ENCODE peak calls at places on chromosomes 11 and 22, in five cellular contexts. M, U, P, S and V are unnamed samples.

GRCh38 chr22:35409783-35410662 is 10.1 kb downstream of the MCM5 start:
- DNase-seq in U (no peak), P (no peak), M (no peak), S (no peak), V (no peak)

GRCh38 chr22:23373601-23374000 is 193.3 kb downstream of the BCR start:
- DNase-seq in S (no peak), M (no peak), U (no peak), P (no peak), V (no peak)

GRCh38 chr11:70517996-70518907 is 119.9 kb downstream of the CTTN start:
- DNase-seq in U (peak; percentile 50), M (peak; percentile 96), P (no peak), S (peak; percentile 31), V (no peak)

GRCh38 chr22:23742505-23743264 is 8.2 kb downstream of the ZNF70 start:
- DNase-seq in S (no peak), M (no peak), P (no peak), U (no peak), V (no peak)

GRCh38 chr11:77151804-77152513 is 23.9 kb downstream of the MYO7A start:
- DNase-seq in M (peak; percentile 72), U (no peak), P (no peak), S (no peak), V (no peak)

GRCh38 chr11:69403556-69404215 is 77.8 kb upstream of the LINC01488 start:
- DNase-seq in M (peak; percentile 52), P (no peak), S (no peak), U (no peak), V (no peak)

GRCh38 chr11:45590743-45591142 is 74.7 kb downstream of the CHST1 start:
- DNase-seq in M (peak; percentile 44), S (peak; percentile 53), P (no peak), U (no peak), V (no peak)

GRCh38 chr11:1640076-1640946 is 10.7 kb downstream of the KRTAP5-5 start:
- DNase-seq in P (no peak), M (no peak), U (peak; percentile 87), S (peak; percentile 86), V (peak; percentile 48)

GRCh38 chr11:77200869-77201268 is 72.8 kb downstream of the MYO7A start:
- DNase-seq in U (no peak), P (peak; percentile 7), S (no peak), M (no peak), V (no peak)

GRCh38 chr11:134339756-134340155 is 8.0 kb downstream of the GLB1L2 start:
- DNase-seq in S (no peak), P (no peak), U (no peak), M (no peak), V (no peak)

GRCh38 chr11:26599876-26600434 is 27.9 kb upstream of the MUC15 start:
- DNase-seq in M (no peak), U (no peak), S (no peak), P (no peak), V (no peak)

GRCh38 chr22:49403102-49403501 is 424.6 kb downstream of the BRD1 start:
- DNase-seq in M (no peak), P (no peak), S (no peak), U (no peak), V (no peak)

GRCh38 chr11:63639195-63639832 is 25.1 kb upstream of the PLAAT3 start:
- DNase-seq in M (peak; percentile 15), P (peak; percentile 50), U (peak; percentile 35), S (no peak), V (no peak)
- TF ChIP-seq CTCF in M (no peak), P (peak; percentile 20), U (no peak), S (peak; percentile 68), V (peak; percentile 58)

GRCh38 chr11:66866420-66867010 is 9.7 kb downstream of the LRFN4 start:
- DNase-seq in M (no peak), S (no peak), P (no peak), U (no peak), V (no peak)
- TF ChIP-seq CTCF in M (no peak), S (no peak), P (no peak), U (no peak), V (no peak)

DNA sequence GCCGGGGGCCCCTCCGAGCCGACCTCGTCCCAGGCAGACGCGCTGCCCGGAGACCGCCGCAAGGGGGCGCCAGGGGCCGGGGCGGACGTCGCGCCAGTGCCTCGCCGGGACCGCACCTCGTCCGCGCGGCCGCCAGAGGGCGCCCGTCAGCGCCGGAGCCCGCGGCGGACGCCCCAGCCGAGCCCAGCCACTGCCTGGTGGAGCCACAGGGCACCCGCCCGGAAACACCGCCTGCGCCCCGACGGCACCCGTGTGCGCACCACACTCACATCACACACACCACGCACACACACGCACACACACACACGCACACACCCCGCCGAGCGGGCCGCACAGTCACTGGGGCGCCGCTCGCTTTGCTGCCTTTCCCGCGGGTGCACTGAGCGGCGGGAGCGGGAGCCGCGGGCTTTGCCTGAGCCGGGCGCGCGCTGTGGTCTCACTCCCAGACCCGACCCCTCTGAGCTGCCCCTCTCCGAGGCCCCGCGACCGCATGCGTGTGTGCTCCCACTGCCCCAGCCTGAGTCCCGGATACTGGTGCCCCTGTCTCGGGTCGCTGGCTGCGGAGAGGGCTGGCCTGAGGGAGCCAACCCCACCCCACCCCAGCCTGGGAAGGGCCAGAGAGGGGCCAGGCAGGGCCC is 449.3 kb downstream of the OPCML start:
- DNase-seq in S (peak; percentile 95), U (peak; percentile 83), P (peak; percentile 45), M (peak; percentile 45), V (peak; percentile 90)
- TF ChIP-seq CTCF in S (peak; percentile 48), U (peak; percentile 91), P (no peak), M (no peak), V (peak; percentile 100)

GRCh38 chr22:25970348-25970995 is 198.8 kb upstream of the SEZ6L start:
- DNase-seq in S (no peak), U (peak; percentile 73), P (no peak), M (no peak), V (no peak)
- TF ChIP-seq CTCF in S (no peak), U (no peak), P (no peak), M (no peak), V (no peak)